ENCODE peak calls at places on chromosomes 4 and X, in four cellular contexts. O is GM10248, G is stomach, X is mammary epithelial cell. M is an unnamed sample.
A peak's percentile ranks its signal among the peaks of the same experiment; 100 is the strongest.

GRCh38 chr4:15378493-15378892 is 49.3 kb upstream of the C1QTNF7 start:
- DNase-seq in O (no peak), G (no peak), X (no peak), M (no peak)

GRCh38 chrX:80431502-80431832 is 11.2 kb downstream of the TENT5D start:
- DNase-seq in G (no peak), X (no peak), O (no peak), M (no peak)

GRCh38 chr4:111064342-111064993 is 441.6 kb upstream of the PITX2 start:
- DNase-seq in G (no peak), X (peak; percentile 78), O (no peak), M (no peak)

GRCh38 chr4:141247430-141247780 is 26.7 kb downstream of the ZNF330 start:
- DNase-seq in X (no peak), G (no peak), O (no peak), M (no peak)

GRCh38 chr4:71558248-71558647 is 219.4 kb downstream of the SLC4A4 start:
- DNase-seq in G (no peak), O (peak; percentile 1), X (no peak), M (no peak)

GRCh38 chr4:105414316-105414715 is 59.5 kb downstream of the PPA2 start:
- DNase-seq in X (no peak), O (no peak), G (no peak), M (no peak)

GRCh38 chr4:10180927-10181744 is 64.5 kb upstream of the WDR1 start:
- DNase-seq in O (peak; percentile 37), X (peak; percentile 47), G (no peak), M (no peak)

GRCh38 chrX:110210417-110211139 is 107.3 kb downstream of the AMMECR1 start:
- DNase-seq in G (no peak), O (no peak), X (peak; percentile 84), M (no peak)

GRCh38 chrX:37830371-37830770 is 17.0 kb downstream of the DYNLT3 start:
- DNase-seq in X (no peak), O (no peak), G (no peak), M (no peak)

GRCh38 chr4:84028340-84028739 is 470.8 kb downstream of the NKX6-1 start:
- DNase-seq in X (no peak), G (no peak), O (no peak), M (no peak)

GRCh38 chr4:41939016-41939623 is 3.9 kb downstream of the TMEM33 start:
- DNase-seq in O (no peak), G (no peak), X (peak; percentile 74), M (no peak)

GRCh38 chr4:156298230-156298629 is 344.6 kb upstream of the CTSO start:
- DNase-seq in O (no peak), G (no peak), X (peak; percentile 52), M (peak; percentile 44)

GRCh38 chr4:25702848-25703247 is 47.2 kb downstream of the SLC34A2 start:
- DNase-seq in O (no peak), X (peak; percentile 9), G (no peak), M (no peak)

GRCh38 chr4:132334081-132334480 is 815.0 kb upstream of the PCDH10 start:
- DNase-seq in G (no peak), O (no peak), X (peak; percentile 1), M (no peak)

GRCh38 chr4:126448093-126448820 is 1133.5 kb downstream of the FAT4 start:
- DNase-seq in O (no peak), G (no peak), X (no peak), M (no peak)

GRCh38 chr4:92387459-92388069 is 83.8 kb downstream of the GRID2 start:
- DNase-seq in X (peak; percentile 25), G (no peak), O (peak; percentile 14), M (peak; percentile 7)

GRCh38 chr4:109355835-109356234 is 53.4 kb upstream of the COL25A1 start:
- DNase-seq in O (no peak), G (no peak), X (no peak), M (no peak)

GRCh38 chr4:77921701-77922100 is 59.1 kb downstream of the MRPL1 start:
- DNase-seq in G (no peak), X (peak; percentile 82), O (no peak), M (no peak)

GRCh38 chr4:80171251-80171650 is 26.1 kb upstream of the PRDM8 start:
- DNase-seq in O (no peak), X (no peak), G (no peak), M (no peak)

GRCh38 chr4:153079824-153080486 is 124.3 kb upstream of the TRIM2 start:
- DNase-seq in X (no peak), O (no peak), G (no peak), M (no peak)

GRCh38 chr4:125317526-125317880 is 2.7 kb downstream of the FAT4 start:
- DNase-seq in O (peak; percentile 10), G (no peak), X (peak; percentile 30), M (peak; percentile 47)

GRCh38 chr4:183758006-183758734 is 99.1 kb downstream of the TRAPPC11 start:
- DNase-seq in G (no peak), O (no peak), X (no peak), M (peak; percentile 61)

GRCh38 chrX:40005290-40006011 is 92.3 kb downstream of the BCOR start:
- DNase-seq in X (no peak), O (no peak), G (no peak), M (no peak)

GRCh38 chrX:24210190-24210589 is 60.7 kb downstream of the ZFX start:
- DNase-seq in X (no peak), G (no peak), O (no peak), M (no peak)

GRCh38 chrX:114800719-114801118 is 216.7 kb downstream of the IL13RA2 start:
- DNase-seq in X (peak; percentile 67), O (no peak), G (no peak), M (no peak)

GRCh38 chr4:108972613-108973283 is 209.9 kb upstream of the ETNPPL start:
- DNase-seq in O (no peak), G (no peak), X (no peak), M (no peak)

GRCh38 chr4:154736774-154737173 is 7.0 kb upstream of the LRAT start:
- DNase-seq in O (no peak), X (no peak), G (no peak), M (no peak)

GRCh38 chrX:73850124-73851013 is 287.4 kb downstream of the CHIC1 start:
- DNase-seq in X (peak; percentile 35), O (peak; percentile 20), G (peak; percentile 45), M (peak; percentile 7)

GRCh38 chr4:25973346-25973745 is 59.3 kb downstream of the SMIM20 start:
- DNase-seq in O (no peak), G (no peak), X (no peak), M (no peak)

GRCh38 chr4:184417802-184418511 is 56.4 kb downstream of the IRF2 start:
- DNase-seq in O (peak; percentile 58), X (peak; percentile 99), G (no peak), M (no peak)

GRCh38 chrX:27236681-27237080 is 226.5 kb downstream of the PPP4R3C start:
- DNase-seq in G (no peak), O (no peak), X (no peak), M (no peak)

GRCh38 chrX:150615356-150615755 is 46.9 kb downstream of the MTM1 start:
- DNase-seq in G (no peak), O (no peak), X (no peak), M (no peak)

GRCh38 chr4:88610771-88611170 is 18.5 kb downstream of the HERC3 start:
- DNase-seq in O (no peak), X (no peak), G (no peak), M (no peak)

GRCh38 chr4:9901262-9901661 is 119.8 kb downstream of the DRD5 start:
- DNase-seq in G (no peak), O (no peak), X (no peak), M (no peak)

GRCh38 chr4:100165809-100166208 is 24.5 kb downstream of the DDIT4L start:
- DNase-seq in G (no peak), X (no peak), O (no peak), M (no peak)

GRCh38 chrX:68838571-68838910 is 9.7 kb downstream of the EFNB1 start:
- DNase-seq in X (no peak), O (no peak), G (no peak), M (no peak)

GRCh38 chrX:124426824-124427223 is 80.5 kb downstream of the SH2D1A start:
- DNase-seq in G (no peak), X (no peak), O (no peak), M (no peak)

GRCh38 chr4:2008921-2009650 is at the start of gene NELFA:
- DNase-seq in G (peak; percentile 98), X (peak; percentile 92), O (peak; percentile 95), M (peak; percentile 89)
- TF ChIP-seq CTCF in G (no peak), X (no peak), O (no peak), M (peak; percentile 73)

GRCh38 chr4:38415682-38416081 is 248.3 kb upstream of the KLF3 start:
- DNase-seq in X (no peak), O (no peak), G (no peak), M (peak; percentile 3)
- TF ChIP-seq CTCF in X (no peak), O (no peak), G (no peak), M (no peak)

DNA sequence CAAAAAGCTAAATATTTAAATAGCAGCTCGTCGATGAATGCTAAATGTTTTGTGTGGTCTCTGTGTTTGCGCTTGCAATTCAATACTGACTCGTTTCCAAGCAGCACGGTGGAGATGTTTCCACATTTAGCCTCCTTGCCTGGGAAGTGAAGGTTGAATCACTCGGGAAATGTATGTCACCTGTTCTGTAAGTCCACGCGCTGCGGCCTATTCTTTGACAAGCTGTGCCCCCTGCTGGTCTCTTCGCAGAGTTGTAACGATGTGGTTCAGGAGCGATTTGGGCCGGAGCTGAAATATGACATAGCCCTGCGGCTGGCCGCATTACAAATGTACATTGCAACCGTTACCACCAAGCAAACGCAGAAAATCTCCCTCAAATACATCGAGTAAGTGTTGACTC is 89.6 kb upstream of the PRPS2 start:
- DNase-seq in X (peak; percentile 69), G (peak; percentile 71), O (peak; percentile 42), M (peak; percentile 44)
- TF ChIP-seq CTCF in X (peak; percentile 53), G (no peak), O (peak; percentile 55), M (peak; percentile 58)

GRCh38 chr4:22515145-22515887 is 550 bp downstream of the ADGRA3 start:
- DNase-seq in G (peak; percentile 77), X (peak; percentile 74), O (peak; percentile 30), M (peak; percentile 55)
- TF ChIP-seq CTCF in G (no peak), X (no peak), O (no peak), M (no peak)

DNA sequence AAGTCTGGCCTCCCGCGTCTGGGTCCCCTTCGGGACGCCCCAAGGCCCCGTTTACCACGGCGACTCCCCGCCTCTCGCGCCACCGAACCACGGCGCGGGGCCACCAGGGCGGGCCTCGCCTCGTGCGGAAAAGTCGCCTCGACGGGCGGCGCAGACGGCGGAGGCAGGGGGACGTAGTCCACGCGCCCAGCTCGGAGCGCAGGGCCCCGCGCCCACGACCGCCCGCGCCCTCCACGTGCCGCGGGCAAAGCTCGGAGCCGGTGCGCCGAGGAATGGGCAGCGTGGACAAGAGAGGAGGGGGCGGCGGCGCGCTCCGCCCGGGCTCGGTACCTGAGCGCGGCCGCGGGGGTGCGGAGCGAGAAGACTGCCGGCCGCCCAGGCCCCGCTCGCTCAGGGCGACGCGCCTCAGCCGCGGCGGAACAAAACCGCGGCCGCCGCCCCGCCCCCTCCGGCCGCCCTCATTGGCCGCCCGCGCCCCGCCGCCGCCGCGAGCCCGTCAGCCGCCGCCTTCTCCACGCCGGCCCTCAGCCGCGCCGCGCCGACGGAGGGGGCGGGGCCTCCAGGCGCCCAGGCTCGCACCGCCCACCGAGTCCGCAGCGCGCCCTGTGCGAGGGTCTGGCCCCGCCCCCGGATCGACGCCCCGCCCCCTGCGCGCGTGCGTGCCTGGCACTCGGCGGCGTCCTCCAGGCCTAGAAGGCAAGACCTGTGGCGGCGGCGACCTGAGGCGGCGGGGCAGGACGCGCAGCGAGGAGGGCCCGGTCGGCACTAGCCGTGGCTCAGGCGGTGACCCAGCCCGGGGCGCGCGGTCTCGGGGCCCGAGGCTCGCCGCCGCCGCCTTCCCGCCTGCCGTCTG is at the start of gene FAM53A:
- DNase-seq in X (peak; percentile 79), O (peak; percentile 97), G (peak; percentile 97), M (peak; percentile 91)
- TF ChIP-seq CTCF in X (no peak), O (peak; percentile 11), G (no peak), M (no peak)